ENCODE peak calls at places on chromosomes 7 and 10, in four cellular contexts. One of them, this sample, is unnamed.

GRCh38 chr10:77887631-77888355 is 38.8 kb downstream of the DLG5 start:
- DNase-seq in upper lobe of right lung: no peak
- DNase-seq in heart right ventricle: no peak
- DNase-seq in GM03348: no peak
- DNase-seq in this sample: no peak

GRCh38 chr10:110535958-110536891 is 31.3 kb upstream of the SMC3 start:
- DNase-seq in heart right ventricle: no peak
- DNase-seq in GM03348: peak
- DNase-seq in upper lobe of right lung: peak
- DNase-seq in this sample: no peak

GRCh38 chr7:104272767-104273384 is 55.5 kb upstream of the LHFPL3 start:
- DNase-seq in upper lobe of right lung: no peak
- DNase-seq in GM03348: peak
- DNase-seq in heart right ventricle: no peak
- DNase-seq in this sample: no peak

GRCh38 chr7:81111781-81112540 is 193.1 kb upstream of the SEMA3C start:
- DNase-seq in upper lobe of right lung: no peak
- DNase-seq in heart right ventricle: no peak
- DNase-seq in GM03348: no peak
- DNase-seq in this sample: no peak

GRCh38 chr7:51152801-51153200 is 163.8 kb downstream of the COBL start:
- DNase-seq in GM03348: no peak
- DNase-seq in upper lobe of right lung: no peak
- DNase-seq in heart right ventricle: no peak
- DNase-seq in this sample: no peak

GRCh38 chr7:4747746-4748145 is 27.7 kb upstream of the AP5Z1 start:
- DNase-seq in upper lobe of right lung: no peak
- DNase-seq in GM03348: no peak
- DNase-seq in heart right ventricle: no peak
- DNase-seq in this sample: no peak

GRCh38 chr10:78991187-78991586 is 77.6 kb upstream of the ZMIZ1 start:
- DNase-seq in heart right ventricle: no peak
- DNase-seq in upper lobe of right lung: no peak
- DNase-seq in GM03348: peak
- DNase-seq in this sample: no peak

GRCh38 chr10:119408969-119409371 is 133.5 kb downstream of the RGS10 start:
- DNase-seq in heart right ventricle: no peak
- DNase-seq in upper lobe of right lung: no peak
- DNase-seq in GM03348: no peak
- DNase-seq in this sample: no peak

GRCh38 chr10:14876764-14877163 is 1.9 kb upstream of the SUV39H2 start:
- DNase-seq in GM03348: no peak
- DNase-seq in upper lobe of right lung: no peak
- DNase-seq in heart right ventricle: no peak
- DNase-seq in this sample: no peak

GRCh38 chr7:25216837-25217236 is 11.4 kb downstream of the NPVF start:
- DNase-seq in heart right ventricle: no peak
- DNase-seq in upper lobe of right lung: no peak
- DNase-seq in GM03348: peak
- DNase-seq in this sample: peak

GRCh38 chr7:1951600-1951999 is 281.1 kb downstream of the MAD1L1 start:
- DNase-seq in GM03348: no peak
- DNase-seq in upper lobe of right lung: no peak
- DNase-seq in heart right ventricle: no peak
- DNase-seq in this sample: no peak

GRCh38 chr7:71727347-71727746 is 595.4 kb downstream of the GALNT17 start:
- DNase-seq in GM03348: no peak
- DNase-seq in upper lobe of right lung: no peak
- DNase-seq in heart right ventricle: no peak
- DNase-seq in this sample: no peak

GRCh38 chr10:133225707-133226191 is 4.3 kb upstream of the UTF1 start:
- DNase-seq in GM03348: no peak
- DNase-seq in upper lobe of right lung: no peak
- DNase-seq in heart right ventricle: no peak
- DNase-seq in this sample: no peak

GRCh38 chr7:139823855-139824670 is 5.0 kb upstream of the TBXAS1 start:
- DNase-seq in heart right ventricle: no peak
- DNase-seq in GM03348: peak
- DNase-seq in upper lobe of right lung: no peak
- DNase-seq in this sample: no peak

GRCh38 chr7:157140118-157140905 is 1.6 kb downstream of the UBE3C start:
- DNase-seq in GM03348: no peak
- DNase-seq in heart right ventricle: no peak
- DNase-seq in upper lobe of right lung: no peak
- DNase-seq in this sample: no peak

GRCh38 chr10:37109000-37109399 is 16.4 kb upstream of the ANKRD30A start:
- DNase-seq in heart right ventricle: no peak
- DNase-seq in upper lobe of right lung: no peak
- DNase-seq in GM03348: no peak
- DNase-seq in this sample: no peak

GRCh38 chr7:29920491-29920890 is 69.1 kb downstream of the SCRN1 start:
- DNase-seq in heart right ventricle: no peak
- DNase-seq in GM03348: no peak
- DNase-seq in upper lobe of right lung: no peak
- DNase-seq in this sample: no peak

GRCh38 chr7:12221414-12221813 is 10.3 kb downstream of the TMEM106B start:
- DNase-seq in heart right ventricle: no peak
- DNase-seq in GM03348: no peak
- DNase-seq in upper lobe of right lung: no peak
- DNase-seq in this sample: no peak

GRCh38 chr10:50497758-50498157 is 126.0 kb downstream of the SGMS1 start:
- DNase-seq in heart right ventricle: no peak
- DNase-seq in upper lobe of right lung: no peak
- DNase-seq in GM03348: peak
- DNase-seq in this sample: no peak

GRCh38 chr7:104207348-104207730 is 474 bp downstream of the ORC5 start:
- DNase-seq in heart right ventricle: no peak
- DNase-seq in upper lobe of right lung: no peak
- DNase-seq in GM03348: peak
- DNase-seq in this sample: no peak

GRCh38 chr7:10718768-10719167 is 254.9 kb upstream of the PHF14 start:
- DNase-seq in GM03348: no peak
- DNase-seq in heart right ventricle: no peak
- DNase-seq in upper lobe of right lung: no peak
- DNase-seq in this sample: no peak

GRCh38 chr10:87860156-87860795 is 3.1 kb downstream of the KLLN start:
- DNase-seq in upper lobe of right lung: no peak
- DNase-seq in GM03348: peak
- DNase-seq in heart right ventricle: no peak
- DNase-seq in this sample: no peak

GRCh38 chr7:117139691-117139984 is 183.2 kb downstream of the WNT2 start:
- DNase-seq in GM03348: no peak
- DNase-seq in heart right ventricle: no peak
- DNase-seq in upper lobe of right lung: no peak
- DNase-seq in this sample: no peak

This sample was measured in CMK.